ENCODE peak calls at places on chromosomes 16 and 17, in eight cellular contexts. Z is MM.1S; G is IMR-90; B is body of pancreas; R is kidney; E is sigmoid colon; X is OCI-LY7; T is naive thymus-derived CD4-positive, alpha-beta T cell. V is an unnamed sample.
A peak's percentile ranks its signal among the peaks of the same experiment; 100 is the strongest.

GRCh38 chr16:28098959-28099945 is 35.7 kb upstream of the GSG1L start:
- DNase-seq in T (no peak), E (no peak), B (no peak), G (no peak), Z (no peak), X (no peak), R (peak; percentile 47), V (no peak)

GRCh38 chr17:80790021-80790765 is 201.4 kb upstream of the CHMP6 start:
- DNase-seq in X (peak; percentile 78), Z (no peak), R (no peak), E (no peak), G (no peak), B (no peak), T (peak; percentile 56), V (peak; percentile 42)

GRCh38 chr17:8365143-8365542 is 11.4 kb downstream of the KRABD2 start:
- DNase-seq in B (no peak), X (no peak), G (peak; percentile 76), E (no peak), T (no peak), Z (no peak), R (no peak), V (no peak)

GRCh38 chr16:70556063-70556462 is 32.4 kb downstream of the SF3B3 start:
- DNase-seq in G (no peak), Z (no peak), T (no peak), B (no peak), R (no peak), E (no peak), X (no peak), V (no peak)

GRCh38 chr17:8946476-8946875 is 19.0 kb downstream of the PIK3R5 start:
- DNase-seq in R (no peak), E (no peak), G (peak; percentile 2), Z (no peak), B (no peak), T (no peak), X (no peak), V (no peak)

GRCh38 chr17:6306820-6307219 is 128.1 kb downstream of the AIPL1 start:
- DNase-seq in R (no peak), Z (no peak), E (no peak), B (no peak), G (no peak), X (no peak), T (no peak), V (no peak)

GRCh38 chr17:4690745-4691144 is 13.2 kb downstream of the PELP1 start:
- DNase-seq in E (no peak), B (no peak), T (no peak), Z (no peak), R (no peak), X (no peak), G (no peak), V (no peak)

GRCh38 chr17:19933221-19933620 is 44.4 kb downstream of the AKAP10 start:
- DNase-seq in E (no peak), X (no peak), G (peak; percentile 31), B (no peak), Z (no peak), R (no peak), T (no peak), V (no peak)

GRCh38 chr16:69017036-69017783 is 88.2 kb upstream of the HAS3 start:
- DNase-seq in X (no peak), R (no peak), T (no peak), G (peak; percentile 85), Z (no peak), B (no peak), E (no peak), V (no peak)

GRCh38 chr16:84434800-84435199 is 66.5 kb downstream of the ATP2C2 start:
- DNase-seq in T (no peak), R (no peak), Z (no peak), G (no peak), X (no peak), B (no peak), E (no peak), V (no peak)

GRCh38 chr17:14261406-14261805 is 24.7 kb upstream of the CDRT15 start:
- DNase-seq in R (no peak), X (no peak), B (no peak), G (no peak), T (no peak), E (no peak), Z (no peak), V (no peak)

GRCh38 chr16:57893559-57894389 is 77.2 kb downstream of the CNGB1 start:
- DNase-seq in X (no peak), E (no peak), R (no peak), G (peak; percentile 91), T (no peak), B (peak; percentile 25), Z (no peak), V (no peak)

DNA sequence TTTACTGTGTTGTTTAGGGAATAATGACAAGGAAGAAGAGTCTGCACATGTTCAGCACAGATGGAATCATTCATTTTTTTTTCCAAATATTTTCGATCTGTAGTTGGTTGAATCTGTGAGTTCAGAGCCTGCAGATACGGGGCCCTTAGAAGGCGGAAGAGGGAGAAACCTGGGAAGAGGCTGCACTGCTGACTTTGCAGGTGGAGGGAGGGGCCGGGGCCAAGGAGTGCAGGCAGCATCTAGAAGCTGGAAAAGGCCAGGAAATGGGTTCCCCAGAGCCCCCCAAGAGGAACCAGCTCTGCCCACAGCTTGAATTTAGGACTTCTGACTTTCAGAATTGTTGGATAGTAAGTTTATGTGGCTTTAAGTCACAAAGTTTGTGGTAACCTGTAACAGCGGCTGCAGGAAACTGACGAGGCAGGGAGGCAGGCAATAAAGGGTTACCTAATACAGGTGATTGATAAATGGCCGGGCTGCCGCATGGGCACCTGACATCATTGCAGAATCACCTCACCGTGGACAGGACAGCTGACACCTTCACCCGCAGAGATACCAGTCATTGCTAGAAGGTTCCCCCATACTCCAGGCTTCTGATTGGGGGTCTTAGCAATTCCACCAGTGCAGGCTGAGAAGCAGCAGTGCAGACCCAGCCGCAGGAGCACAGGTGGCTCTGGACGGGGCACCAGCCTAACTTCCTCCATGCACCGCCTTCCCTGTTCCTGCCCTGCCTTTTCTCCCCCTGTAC is 181.3 kb downstream of the IRF8 start:
- DNase-seq in Z (no peak), X (no peak), R (peak; percentile 34), G (no peak), E (peak; percentile 53), B (no peak), T (no peak), V (no peak)
- H3K4me1 ChIP-seq in Z (no peaks in the 10 kb centered on the region), X (no peaks in the 10 kb centered on the region), R (no peaks in the 10 kb centered on the region), G (peaks cover 5% of the 10 kb centered on the region), E (no peaks in the 10 kb centered on the region), B (no peaks in the 10 kb centered on the region), T (no peaks in the 10 kb centered on the region), V (no peaks in the 10 kb centered on the region)

GRCh38 chr17:49360796-49361128 is 1.3 kb downstream of the ZNF652 start:
- DNase-seq in T (no peak), Z (no peak), X (no peak), E (no peak), G (peak; percentile 21), B (peak; percentile 26), R (no peak), V (no peak)
- H3K27ac ChIP-seq in T (peak overlapping the region; percentile 71), Z (peak overlapping the region; percentile 81), X (peak overlapping the region; percentile 88), E (peak overlapping the region; percentile 99), G (peak overlapping the region; percentile 10), B (peak overlapping the region; percentile 91), R (no peak overlapping the region), V (peak overlapping the region; percentile 98)

GRCh38 chr16:31876955-31877828 is 3.6 kb downstream of the ZNF267 start:
- DNase-seq in Z (peak; percentile 80), T (peak; percentile 24), E (no peak), B (no peak), G (peak; percentile 96), X (no peak), R (no peak), V (no peak)

GRCh38 chr16:31880322-31880979 is 6.8 kb downstream of the ZNF267 start:
- DNase-seq in X (no peak), B (no peak), E (no peak), R (no peak), T (no peak), G (peak; percentile 80), Z (no peak), V (no peak)

GRCh38 chr16:31877876-31878642 is 4.5 kb downstream of the ZNF267 start:
- DNase-seq in B (no peak), G (no peak), E (no peak), X (no peak), T (no peak), Z (no peak), R (no peak), V (no peak)

GRCh38 chr16:31875112-31875803 is 1.7 kb downstream of the ZNF267 start:
- DNase-seq in G (peak; percentile 19), X (peak; percentile 56), R (no peak), E (no peak), B (no peak), Z (no peak), T (no peak), V (no peak)

GRCh38 chr16:31879937-31880321 is 6.3 kb downstream of the ZNF267 start:
- DNase-seq in Z (no peak), X (no peak), G (no peak), T (no peak), R (no peak), E (no peak), B (no peak), V (no peak)
- H3K4me1 ChIP-seq in Z (peaks cover 44% of the 10 kb centered on the region), X (peaks cover 19% of the 10 kb centered on the region), G (peaks cover 23% of the 10 kb centered on the region), T (peaks cover 58% of the 10 kb centered on the region), R (peaks cover 18% of the 10 kb centered on the region), E (peaks cover 4% of the 10 kb centered on the region), B (peaks cover 60% of the 10 kb centered on the region), V (peaks cover 26% of the 10 kb centered on the region)

GRCh38 chr16:4611337-4612023 is 3.2 kb downstream of the UBALD1 start:
- DNase-seq in E (peak; percentile 83), R (peak; percentile 79), G (peak; percentile 41), B (no peak), Z (no peak), X (no peak), T (no peak), V (no peak)

GRCh38 chr16:4614571-4615388 is at the start of gene UBALD1:
- DNase-seq in X (peak; percentile 91), R (peak; percentile 96), T (peak; percentile 57), E (peak; percentile 94), B (peak; percentile 93), Z (peak; percentile 91), G (peak; percentile 87), V (peak; percentile 84)

GRCh38 chr16:4612474-4612931 is 2.2 kb downstream of the UBALD1 start:
- DNase-seq in Z (no peak), T (no peak), B (no peak), G (no peak), X (peak; percentile 20), R (no peak), E (peak; percentile 66), V (no peak)

GRCh38 chr16:4613636-4614570 is 785 bp downstream of the UBALD1 start:
- DNase-seq in B (peak; percentile 52), E (peak; percentile 69), T (peak; percentile 19), X (peak; percentile 28), R (peak; percentile 86), G (peak; percentile 48), Z (no peak), V (no peak)

DNA sequence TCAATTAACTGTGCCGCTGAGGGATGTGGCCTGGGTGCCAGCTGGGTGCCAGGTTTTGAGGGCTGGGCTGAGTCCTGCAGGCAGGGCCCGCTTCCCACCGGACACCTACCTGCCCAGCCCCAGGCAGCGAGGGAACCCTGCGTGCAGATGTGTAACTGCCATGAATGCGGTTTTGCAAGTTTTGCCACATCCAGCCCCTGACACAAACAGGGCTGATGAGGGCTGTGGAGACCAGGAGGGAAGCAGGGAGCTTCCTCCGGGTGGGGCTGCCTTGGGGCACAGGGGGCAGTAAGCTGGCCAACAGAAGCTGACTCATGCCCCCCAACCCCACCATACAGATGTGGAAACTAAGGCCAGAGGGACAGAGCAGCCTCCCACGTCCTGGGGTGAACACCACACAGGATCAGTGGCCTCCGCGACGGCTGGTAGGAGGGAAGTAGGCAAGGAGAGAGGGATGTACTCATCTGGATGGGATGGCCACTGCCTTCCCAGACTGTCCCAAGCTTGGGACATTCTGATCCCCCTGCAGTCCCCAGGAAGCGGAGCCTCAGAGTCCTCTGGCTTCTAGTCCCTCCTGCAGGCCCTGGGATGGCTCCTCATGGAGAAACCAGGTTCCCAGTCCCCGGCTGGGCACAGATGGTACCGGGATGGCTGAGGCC is 1.6 kb downstream of the UBALD1 start:
- DNase-seq in G (no peak), B (no peak), Z (no peak), R (no peak), X (no peak), T (no peak), E (no peak), V (no peak)
- H3K27ac ChIP-seq in G (peak overlapping the region; percentile 99), B (no peak overlapping the region), Z (no peak overlapping the region), R (peak overlapping the region; percentile 63), X (no peak overlapping the region), T (peak overlapping the region; percentile 98), E (peak overlapping the region; percentile 96), V (peak overlapping the region; percentile 97)